ENCODE peak calls at places on chromosomes 11 and 22, in ten cellular contexts. Z, G, B, U, L, E, M, F, I and T are unnamed samples.

GRCh38 chr22:20080776-20081654 is 974 bp downstream of the DGCR8 start:
- DNase-seq in Z (no peak), F (peak), E (no peak), U (peak), L (no peak), M (no peak), B (peak), G (no peak), I (peak), T (no peak)

GRCh38 chr11:45930031-45930794 is 7.8 kb downstream of the LARGE2 start:
- DNase-seq in Z (no peak), G (peak), F (peak), B (peak), M (no peak), U (no peak), E (no peak), I (peak), L (peak), T (no peak)

GRCh38 chr11:65169164-65169641 is 830 bp upstream of the SPDYC start:
- DNase-seq in E (no peak), Z (no peak), M (no peak), U (no peak), B (peak), G (no peak), I (no peak), L (no peak), F (no peak), T (no peak)

GRCh38 chr11:32328392-32328791 is 106.9 kb downstream of the WT1 start:
- DNase-seq in E (no peak), I (no peak), L (no peak), U (no peak), G (no peak), B (no peak), Z (no peak), M (no peak), F (no peak), T (no peak)

GRCh38 chr11:12854297-12854661 is 154.8 kb upstream of the RASSF10 start:
- DNase-seq in G (no peak), B (no peak), F (no peak), Z (no peak), I (no peak), E (no peak), M (no peak), U (no peak), L (no peak), T (no peak)

GRCh38 chr11:7904910-7905309 is 26.2 kb downstream of the OR10A6 start:
- DNase-seq in Z (no peak), I (no peak), E (no peak), G (no peak), M (no peak), L (no peak), B (peak), U (no peak), F (no peak), T (no peak)

GRCh38 chr11:44071157-44071556 is 5.1 kb downstream of the ACCS start:
- DNase-seq in U (no peak), G (no peak), L (no peak), E (no peak), Z (no peak), I (no peak), F (no peak), M (no peak), B (no peak), T (no peak)

GRCh38 chr22:38012604-38013072 is 28.3 kb upstream of the SOX10 start:
- DNase-seq in M (no peak), U (peak), L (no peak), G (no peak), Z (no peak), F (no peak), B (no peak), I (no peak), E (no peak), T (no peak)

GRCh38 chr22:39661842-39662676 is 91.5 kb downstream of the CACNA1I start:
- DNase-seq in G (no peak), E (no peak), M (no peak), I (peak), L (no peak), Z (no peak), F (peak), U (no peak), B (no peak), T (no peak)

GRCh38 chr22:45546333-45547015 is 43.8 kb downstream of the FBLN1 start:
- DNase-seq in I (no peak), E (no peak), U (no peak), F (no peak), Z (no peak), B (no peak), G (no peak), L (no peak), M (no peak), T (no peak)

GRCh38 chr11:124953753-124954624 is at the start of gene CCDC15:
- DNase-seq in B (peak), I (peak), E (peak), F (peak), L (peak), M (peak), Z (peak), G (peak), U (peak), T (peak)

GRCh38 chr11:119641991-119642745 is 86.8 kb downstream of the NECTIN1 start:
- DNase-seq in F (no peak), M (peak), Z (no peak), L (no peak), B (peak), I (peak), U (peak), E (no peak), G (peak), T (no peak)

GRCh38 chr11:76256448-76256847 is 50.1 kb upstream of the WNT11 start:
- DNase-seq in L (no peak), I (no peak), M (no peak), G (no peak), U (no peak), E (no peak), Z (no peak), B (no peak), F (no peak), T (no peak)

GRCh38 chr11:17918049-17918605 is 94.7 kb downstream of the SERGEF start:
- DNase-seq in I (no peak), G (no peak), M (no peak), F (no peak), Z (no peak), B (no peak), U (no peak), E (no peak), L (no peak), T (no peak)

GRCh38 chr11:2092464-2092910 is 46.7 kb downstream of the IGF2 start:
- DNase-seq in B (no peak), M (no peak), G (no peak), U (no peak), L (peak), I (no peak), E (no peak), Z (no peak), F (no peak), T (peak)

GRCh38 chr22:41687901-41688364 is 734 bp downstream of the SNU13 start:
- DNase-seq in G (no peak), Z (peak), U (no peak), M (no peak), F (no peak), I (no peak), B (peak), E (no peak), L (no peak), T (no peak)

GRCh38 chr11:42770444-42771065 is 541.2 kb upstream of the API5 start:
- DNase-seq in B (peak), U (peak), E (no peak), M (no peak), G (peak), Z (no peak), L (no peak), F (peak), I (peak), T (no peak)

GRCh38 chr11:122778148-122778547 is 60.2 kb upstream of the CRTAM start:
- DNase-seq in I (no peak), B (peak), Z (no peak), E (no peak), U (no peak), G (no peak), L (no peak), M (no peak), F (no peak), T (no peak)

GRCh38 chr22:49789289-49790141 is 38.2 kb downstream of the BRD1 start:
- DNase-seq in L (no peak), G (no peak), M (no peak), U (peak), I (no peak), Z (peak), E (peak), B (no peak), F (peak), T (peak)

GRCh38 chr22:30078320-30079311 is 1.6 kb upstream of the HORMAD2 start:
- DNase-seq in G (peak), F (no peak), M (no peak), Z (no peak), I (peak), E (no peak), U (no peak), B (no peak), L (no peak), T (no peak)

GRCh38 chr11:106426696-106427095 is 349.2 kb downstream of the AASDHPPT start:
- DNase-seq in I (no peak), Z (no peak), E (no peak), U (no peak), M (no peak), L (no peak), F (no peak), G (no peak), B (peak), T (no peak)

GRCh38 chr11:64086263-64086938 is 50.7 kb downstream of the FLRT1 start:
- DNase-seq in Z (peak), E (peak), B (no peak), F (peak), U (no peak), M (peak), G (no peak), I (no peak), L (no peak), T (no peak)

GRCh38 chr11:1899100-1899499 is 7.4 kb upstream of the PRR33 start:
- DNase-seq in G (no peak), Z (no peak), F (no peak), I (no peak), M (no peak), E (no peak), U (no peak), L (no peak), B (no peak), T (no peak)

GRCh38 chr11:72850832-72851231 is 36.6 kb downstream of the ATG16L2 start:
- DNase-seq in F (no peak), I (no peak), G (no peak), E (no peak), L (no peak), U (no peak), M (no peak), B (no peak), Z (no peak), T (no peak)

GRCh38 chr22:48647051-48647450 is 1180.6 kb downstream of the BRD1 start:
- DNase-seq in G (no peak), E (no peak), M (no peak), Z (no peak), U (no peak), L (no peak), F (no peak), I (no peak), B (no peak), T (no peak)

GRCh38 chr11:13962562-13963168 is at the start of gene SPON1:
- DNase-seq in L (no peak), F (peak), B (no peak), Z (no peak), E (peak), G (peak), I (no peak), U (no peak), M (no peak), T (peak)

GRCh38 chr11:61342207-61342803 is 9.3 kb downstream of the TKFC start:
- DNase-seq in I (no peak), M (no peak), E (no peak), L (no peak), Z (no peak), B (no peak), F (no peak), G (no peak), U (no peak), T (no peak)

GRCh38 chr11:34654491-34655334 is 33.8 kb downstream of the EHF start:
- DNase-seq in U (peak), F (no peak), L (peak), E (peak), I (no peak), G (no peak), B (peak), M (no peak), Z (peak), T (no peak)

GRCh38 chr11:71352748-71353147 is 95.4 kb downstream of the DHCR7 start:
- DNase-seq in B (no peak), F (no peak), G (no peak), M (no peak), U (no peak), L (no peak), Z (no peak), I (no peak), E (no peak), T (no peak)

GRCh38 chr22:20729194-20729593 is 44.7 kb upstream of the SERPIND1 start:
- DNase-seq in B (no peak), G (no peak), M (no peak), I (no peak), L (no peak), Z (no peak), U (no peak), F (no peak), E (no peak), T (no peak)

GRCh38 chr22:27224485-27225364 is 567.3 kb downstream of the MIAT start:
- DNase-seq in Z (peak), G (no peak), B (no peak), I (no peak), F (peak), E (peak), M (no peak), U (no peak), L (peak), T (no peak)

GRCh38 chr11:35177370-35177769 is 38.4 kb downstream of the CD44 start:
- DNase-seq in I (no peak), F (no peak), Z (no peak), M (no peak), E (no peak), B (no peak), L (no peak), U (no peak), G (no peak), T (no peak)

GRCh38 chr11:123264431-123264780 is 69.4 kb upstream of the CLMP start:
- DNase-seq in B (no peak), U (no peak), E (no peak), G (no peak), F (no peak), Z (no peak), I (peak), M (no peak), L (no peak), T (no peak)

GRCh38 chr22:50403701-50404101 is 60.6 kb downstream of the PPP6R2 start:
- DNase-seq in I (no peak), M (no peak), G (no peak), F (peak), B (no peak), U (no peak), E (peak), Z (peak), L (no peak), T (no peak)

GRCh38 chr22:50469377-50470305 is 5.2 kb downstream of the SBF1 start:
- DNase-seq in F (peak), G (peak), L (no peak), B (peak), M (peak), U (no peak), Z (peak), I (peak), E (peak), T (no peak)

GRCh38 chr11:22169833-22170232 is 23.1 kb upstream of the ANO5 start:
- DNase-seq in M (no peak), B (peak), Z (no peak), L (no peak), U (peak), E (no peak), I (no peak), G (no peak), F (no peak), T (no peak)
- TF ChIP-seq CTCF in M (no peak), B (peak), Z (no peak), L (no peak), U (peak), E (peak), I (peak), G (no peak), F (peak), T (peak)

GRCh38 chr11:111531156-111531555 is 9.4 kb upstream of the LAYN start:
- DNase-seq in G (no peak), Z (no peak), M (no peak), F (no peak), B (peak), U (no peak), E (no peak), L (no peak), I (no peak), T (no peak)

GRCh38 chr11:111528557-111528956 is 12.0 kb upstream of the LAYN start:
- DNase-seq in B (peak), G (no peak), Z (no peak), I (no peak), U (no peak), E (no peak), M (no peak), L (no peak), F (no peak), T (no peak)

GRCh38 chr11:111531687-111532364 is 8.7 kb upstream of the LAYN start:
- DNase-seq in B (peak), I (peak), Z (no peak), M (peak), G (peak), L (no peak), E (no peak), U (no peak), F (no peak), T (no peak)

GRCh38 chr11:111532365-111532709 is 8.2 kb upstream of the LAYN start:
- DNase-seq in U (no peak), F (no peak), I (no peak), G (no peak), M (no peak), E (no peak), Z (no peak), L (no peak), B (no peak), T (no peak)

DNA sequence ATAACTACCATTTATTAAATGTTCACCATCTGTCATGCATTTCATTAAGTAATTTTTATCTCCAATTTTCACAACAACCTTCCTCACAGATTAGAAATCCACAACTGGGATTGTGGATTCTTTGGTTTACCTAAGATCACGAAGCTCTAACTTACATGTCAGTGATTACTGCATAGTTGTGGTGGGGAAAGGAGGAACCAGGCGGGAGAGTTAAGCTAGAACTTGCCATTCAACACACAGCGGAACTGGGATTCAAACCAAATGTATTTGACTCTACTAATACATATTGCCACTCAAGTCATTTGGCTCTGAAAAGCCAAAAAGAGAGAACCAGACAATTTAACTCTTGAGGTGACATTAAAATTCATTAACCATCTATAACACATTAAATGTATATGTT is 10.4 kb upstream of the LAYN start:
- DNase-seq in I (no peak), L (no peak), G (no peak), E (no peak), U (no peak), B (no peak), F (no peak), Z (no peak), M (no peak), T (no peak)
- TF ChIP-seq CTCF in I (no peak), L (no peak), G (no peak), E (no peak), U (no peak), B (no peak), F (no peak), Z (no peak), M (no peak), T (no peak)

DNA sequence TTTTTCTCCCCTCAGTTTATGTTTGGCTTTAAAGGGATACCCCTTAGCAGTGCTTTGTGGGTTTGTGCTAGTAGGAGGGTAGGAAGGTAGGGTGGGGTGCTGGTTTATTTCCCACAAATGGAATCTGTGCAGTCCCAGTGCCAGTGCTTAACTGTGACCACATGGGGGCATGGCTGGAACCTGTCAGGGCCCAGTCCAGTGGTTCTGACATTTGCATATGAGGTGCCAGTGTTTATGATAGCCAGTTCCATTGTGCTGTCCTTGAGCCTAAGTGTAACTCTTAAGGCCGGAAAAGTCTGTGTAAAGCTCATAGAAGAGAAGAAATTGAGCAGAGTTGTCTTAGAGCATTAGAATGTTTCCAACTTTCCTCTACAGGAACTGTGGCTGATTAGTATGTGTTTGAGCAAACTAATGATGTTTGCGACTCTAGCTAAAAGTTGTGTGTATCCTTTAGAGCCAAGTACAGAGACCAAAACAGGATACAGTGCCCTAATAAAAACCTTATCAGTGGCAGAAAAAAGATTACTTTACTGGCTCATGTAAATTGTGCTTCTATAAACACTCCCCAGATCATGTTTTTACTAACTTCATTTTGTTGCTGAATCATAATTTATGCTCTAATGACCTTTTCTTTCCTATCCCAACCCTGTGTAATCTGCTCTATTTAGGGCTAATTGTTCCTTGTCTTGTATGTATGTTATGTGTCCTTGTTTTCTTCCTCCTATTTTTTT is 38.1 kb downstream of the DIXDC1 start:
- DNase-seq in Z (no peak), I (no peak), B (peak), E (no peak), L (no peak), F (no peak), G (no peak), U (no peak), M (no peak), T (no peak)
- TF ChIP-seq CTCF in Z (no peak), I (no peak), B (peak), E (no peak), L (peak), F (no peak), G (no peak), U (peak), M (peak), T (no peak)

GRCh38 chr22:17782158-17782557 is 7.9 kb upstream of the BID start:
- DNase-seq in M (no peak), L (no peak), G (no peak), Z (no peak), B (no peak), F (no peak), U (no peak), I (no peak), E (no peak), T (no peak)

GRCh38 chr22:17783317-17783716 is 9.0 kb upstream of the BID start:
- DNase-seq in I (no peak), Z (no peak), B (no peak), L (no peak), M (no peak), G (no peak), U (no peak), F (no peak), E (no peak), T (no peak)

GRCh38 chr22:17783773-17784480 is 9.7 kb upstream of the BID start:
- DNase-seq in M (no peak), L (no peak), Z (no peak), G (no peak), E (no peak), F (no peak), B (no peak), U (no peak), I (no peak), T (no peak)

GRCh38 chr22:17781319-17782031 is 7.2 kb upstream of the BID start:
- DNase-seq in I (peak), Z (no peak), M (no peak), U (peak), F (no peak), B (peak), G (peak), E (no peak), L (no peak), T (no peak)

GRCh38 chr22:17782621-17783020 is 8.4 kb upstream of the BID start:
- DNase-seq in E (no peak), B (no peak), Z (no peak), G (no peak), F (peak), I (no peak), U (no peak), L (no peak), M (no peak), T (no peak)
- TF ChIP-seq CTCF in E (no peak), B (no peak), Z (no peak), G (no peak), F (no peak), I (no peak), U (no peak), L (no peak), M (no peak), T (no peak)

DNA sequence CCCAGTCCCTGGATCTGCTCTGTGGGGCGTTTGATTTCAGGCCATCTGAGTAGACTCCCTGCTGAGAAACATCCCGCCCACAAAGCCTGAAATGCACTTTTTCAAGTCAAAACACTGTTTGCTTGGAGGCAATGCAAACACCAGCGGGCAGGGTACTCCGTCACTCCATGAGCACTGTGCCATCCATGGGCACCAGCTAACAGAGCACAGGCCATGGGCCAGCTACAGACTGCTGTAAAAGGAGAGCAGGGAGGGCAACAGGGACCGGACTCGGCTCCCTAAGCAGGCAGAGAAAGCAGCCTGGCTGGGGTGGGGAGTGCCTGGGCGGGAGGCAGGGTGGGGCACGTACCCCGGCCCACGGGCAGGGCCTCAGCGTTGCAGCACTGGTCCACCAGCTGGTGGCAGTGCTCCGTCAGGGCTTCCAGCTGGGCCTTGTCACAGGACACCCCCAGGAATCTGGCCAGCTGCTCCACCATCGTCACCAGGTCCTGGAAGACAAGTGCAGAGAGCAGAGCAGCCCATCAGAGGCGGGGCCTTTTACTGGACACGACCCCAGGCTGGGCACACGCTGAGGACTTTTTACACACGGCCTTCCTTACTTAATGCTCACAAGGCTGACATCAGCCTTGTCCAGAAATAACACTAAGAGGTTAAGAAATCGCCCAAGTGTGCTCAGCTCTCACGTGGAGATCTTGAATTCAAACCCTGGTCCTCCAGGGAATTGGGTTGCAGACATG is 16.8 kb upstream of the EFCAB6 start:
- DNase-seq in I (no peak), M (no peak), E (peak), F (peak), L (peak), B (no peak), G (no peak), Z (peak), U (no peak), T (no peak)
- TF ChIP-seq CTCF in I (no peak), M (no peak), E (peak), F (no peak), L (peak), B (no peak), G (no peak), Z (no peak), U (peak), T (no peak)